ENCODE peak calls at places on chromosomes 16 and 17, in ten cellular contexts. One of them, this sample, is unnamed.

GRCh38 chr16:17369441-17369951 is 101.3 kb downstream of the XYLT1 start:
- DNase-seq in stimulated activated CD4-positive, alpha-beta T cell treated with anti-CD3 and anti-CD28 coated beads, Interleukin-1b, Interleukin-23, amount 100 ng/mL, for 1 hour: no peak
- DNase-seq in substantia nigra: no peak
- DNase-seq in HS-5: no peak
- DNase-seq in germinal center: peak; percentile 74
- DNase-seq in AG08395: no peak
- DNase-seq in NCI-H748 treated with DMSO at 0.1 percent for 48 hours: no peak
- DNase-seq in natural killer cell treated with Interleukin-12 subunit alpha and Interleukin-12 subunit beta and Interleukin-15 and Interleukin-18, amount 100 ng/mL, for 72 hours: peak; percentile 87
- DNase-seq in left kidney: peak; percentile 33
- DNase-seq in NCI-H460: no peak
- DNase-seq in this sample: no peak

GRCh38 chr17:30450125-30451027 is 26.8 kb upstream of the GOSR1 start:
- DNase-seq in stimulated activated CD4-positive, alpha-beta T cell treated with anti-CD3 and anti-CD28 coated beads, Interleukin-1b, Interleukin-23, amount 100 ng/mL, for 1 hour: no peak
- DNase-seq in substantia nigra: no peak
- DNase-seq in HS-5: peak; percentile 3
- DNase-seq in germinal center: no peak
- DNase-seq in AG08395: no peak
- DNase-seq in NCI-H748 treated with DMSO at 0.1 percent for 48 hours: no peak
- DNase-seq in natural killer cell treated with Interleukin-12 subunit alpha and Interleukin-12 subunit beta and Interleukin-15 and Interleukin-18, amount 100 ng/mL, for 72 hours: no peak
- DNase-seq in left kidney: no peak
- DNase-seq in NCI-H460: no peak
- DNase-seq in this sample: peak; percentile 29

GRCh38 chr16:50152386-50152806 is 710 bp upstream of the TENT4B start:
- DNase-seq in stimulated activated CD4-positive, alpha-beta T cell treated with anti-CD3 and anti-CD28 coated beads, Interleukin-1b, Interleukin-23, amount 100 ng/mL, for 1 hour: peak; percentile 33
- DNase-seq in substantia nigra: no peak
- DNase-seq in HS-5: no peak
- DNase-seq in germinal center: no peak
- DNase-seq in AG08395: peak; percentile 41
- DNase-seq in NCI-H748 treated with DMSO at 0.1 percent for 48 hours: no peak
- DNase-seq in natural killer cell treated with Interleukin-12 subunit alpha and Interleukin-12 subunit beta and Interleukin-15 and Interleukin-18, amount 100 ng/mL, for 72 hours: peak; percentile 82
- DNase-seq in left kidney: no peak
- DNase-seq in NCI-H460: no peak
- DNase-seq in this sample: peak; percentile 49

GRCh38 chr17:7383742-7384488 is 3.0 kb downstream of the TNK1 start:
- DNase-seq in stimulated activated CD4-positive, alpha-beta T cell treated with anti-CD3 and anti-CD28 coated beads, Interleukin-1b, Interleukin-23, amount 100 ng/mL, for 1 hour: peak; percentile 60
- DNase-seq in substantia nigra: no peak
- DNase-seq in HS-5: no peak
- DNase-seq in germinal center: peak; percentile 92
- DNase-seq in AG08395: peak; percentile 40
- DNase-seq in NCI-H748 treated with DMSO at 0.1 percent for 48 hours: peak; percentile 85
- DNase-seq in natural killer cell treated with Interleukin-12 subunit alpha and Interleukin-12 subunit beta and Interleukin-15 and Interleukin-18, amount 100 ng/mL, for 72 hours: no peak
- DNase-seq in left kidney: peak; percentile 90
- DNase-seq in NCI-H460: no peak
- DNase-seq in this sample: peak; percentile 59

GRCh38 chr17:67246648-67247415 is 1.8 kb upstream of the HELZ start:
- DNase-seq in stimulated activated CD4-positive, alpha-beta T cell treated with anti-CD3 and anti-CD28 coated beads, Interleukin-1b, Interleukin-23, amount 100 ng/mL, for 1 hour: no peak
- DNase-seq in substantia nigra: no peak
- DNase-seq in HS-5: no peak
- DNase-seq in germinal center: peak; percentile 30
- DNase-seq in AG08395: no peak
- DNase-seq in NCI-H748 treated with DMSO at 0.1 percent for 48 hours: no peak
- DNase-seq in natural killer cell treated with Interleukin-12 subunit alpha and Interleukin-12 subunit beta and Interleukin-15 and Interleukin-18, amount 100 ng/mL, for 72 hours: peak; percentile 68
- DNase-seq in left kidney: peak; percentile 69
- DNase-seq in NCI-H460: no peak
- DNase-seq in this sample: peak; percentile 90

GRCh38 chr16:3304370-3304769 is 860 bp downstream of the TIGD7 start:
- DNase-seq in stimulated activated CD4-positive, alpha-beta T cell treated with anti-CD3 and anti-CD28 coated beads, Interleukin-1b, Interleukin-23, amount 100 ng/mL, for 1 hour: no peak
- DNase-seq in substantia nigra: no peak
- DNase-seq in HS-5: peak; percentile 10
- DNase-seq in germinal center: no peak
- DNase-seq in AG08395: no peak
- DNase-seq in NCI-H748 treated with DMSO at 0.1 percent for 48 hours: no peak
- DNase-seq in natural killer cell treated with Interleukin-12 subunit alpha and Interleukin-12 subunit beta and Interleukin-15 and Interleukin-18, amount 100 ng/mL, for 72 hours: no peak
- DNase-seq in left kidney: no peak
- DNase-seq in NCI-H460: no peak
- DNase-seq in this sample: no peak

GRCh38 chr16:84228321-84228838 is 11.4 kb downstream of the KCNG4 start:
- DNase-seq in stimulated activated CD4-positive, alpha-beta T cell treated with anti-CD3 and anti-CD28 coated beads, Interleukin-1b, Interleukin-23, amount 100 ng/mL, for 1 hour: no peak
- DNase-seq in substantia nigra: no peak
- DNase-seq in HS-5: peak; percentile 36
- DNase-seq in germinal center: no peak
- DNase-seq in AG08395: peak; percentile 98
- DNase-seq in NCI-H748 treated with DMSO at 0.1 percent for 48 hours: no peak
- DNase-seq in natural killer cell treated with Interleukin-12 subunit alpha and Interleukin-12 subunit beta and Interleukin-15 and Interleukin-18, amount 100 ng/mL, for 72 hours: no peak
- DNase-seq in left kidney: peak; percentile 52
- DNase-seq in NCI-H460: peak; percentile 68
- DNase-seq in this sample: peak; percentile 64

GRCh38 chr16:73280366-73280765 is 232.4 kb upstream of the ZFHX3 start:
- DNase-seq in stimulated activated CD4-positive, alpha-beta T cell treated with anti-CD3 and anti-CD28 coated beads, Interleukin-1b, Interleukin-23, amount 100 ng/mL, for 1 hour: no peak
- DNase-seq in substantia nigra: no peak
- DNase-seq in HS-5: no peak
- DNase-seq in germinal center: no peak
- DNase-seq in AG08395: no peak
- DNase-seq in NCI-H748 treated with DMSO at 0.1 percent for 48 hours: no peak
- DNase-seq in natural killer cell treated with Interleukin-12 subunit alpha and Interleukin-12 subunit beta and Interleukin-15 and Interleukin-18, amount 100 ng/mL, for 72 hours: no peak
- DNase-seq in left kidney: no peak
- DNase-seq in NCI-H460: no peak
- DNase-seq in this sample: no peak